ENCODE peak calls at places on chromosomes 11 and 22, in ten cellular contexts. H is spleen; N is stimulated activated CD4-positive, alpha-beta T cell treated with anti-CD3 and anti-CD28 coated beads, TNF-alpha, amount 100 ng/mL, for 4 hours; E is nephron progenitor cell; K is tibial artery; T is GDM1; R is NT2/D1; L is right lobe of liver; G is cardiac fibroblast; M is NCI-H1105. C is an unnamed sample.

GRCh38 chr22:46791201-46791731 is 28.8 kb downstream of the TBC1D22A start:
- DNase-seq in M (no peak), T (no peak), R (no peak), K (peak), E (no peak), L (no peak), H (peak), N (peak), G (peak), C (no peak)

GRCh38 chr11:119795231-119795630 is 66.2 kb upstream of the NECTIN1 start:
- DNase-seq in H (peak), T (no peak), R (no peak), M (no peak), E (no peak), N (no peak), G (peak), K (no peak), L (no peak), C (no peak)

GRCh38 chr11:36512016-36512415 is 1.9 kb upstream of the TRAF6 start:
- DNase-seq in M (no peak), N (no peak), H (no peak), R (no peak), G (no peak), K (no peak), L (no peak), T (no peak), E (no peak), C (no peak)

GRCh38 chr11:8063319-8063718 is 17.7 kb upstream of the TUB start:
- DNase-seq in M (no peak), G (peak), L (no peak), N (no peak), T (no peak), H (no peak), R (no peak), K (peak), E (no peak), C (no peak)

GRCh38 chr11:100955318-100955717 is 174.3 kb downstream of the PGR start:
- DNase-seq in N (no peak), G (no peak), L (no peak), R (no peak), E (no peak), T (no peak), H (no peak), K (no peak), M (no peak), C (no peak)

GRCh38 chr11:18981897-18982296 is 42.7 kb upstream of the MRGPRX1 start:
- DNase-seq in K (no peak), H (no peak), G (no peak), N (no peak), T (no peak), M (no peak), L (no peak), E (no peak), R (no peak), C (no peak)

GRCh38 chr11:133821776-133822175 is 23.5 kb downstream of the SPATA19 start:
- DNase-seq in H (no peak), M (peak), L (peak), R (peak), E (peak), N (no peak), T (peak), G (peak), K (no peak), C (peak)

GRCh38 chr11:75475767-75476650 is 43.0 kb upstream of the KLHL35 start:
- DNase-seq in E (no peak), G (peak), H (peak), L (no peak), K (peak), T (peak), R (no peak), N (no peak), M (no peak), C (no peak)

GRCh38 chr11:118928870-118929495 is 3.3 kb upstream of the BCL9L start:
- DNase-seq in E (peak), L (peak), T (peak), N (no peak), M (peak), G (peak), H (peak), K (peak), R (no peak), C (no peak)

GRCh38 chr11:69915151-69915500 is 95.9 kb upstream of the FGF3 start:
- DNase-seq in L (no peak), K (no peak), E (no peak), R (no peak), N (no peak), T (no peak), M (no peak), H (no peak), G (no peak), C (no peak)

GRCh38 chr22:36104988-36105387 is 55.6 kb downstream of the APOL3 start:
- DNase-seq in T (no peak), L (no peak), M (no peak), G (no peak), K (no peak), N (no peak), H (no peak), E (no peak), R (no peak), C (no peak)

GRCh38 chr11:17224727-17225126 is 16.9 kb upstream of the PIK3C2A start:
- DNase-seq in G (peak), K (no peak), T (no peak), N (no peak), L (no peak), R (no peak), M (no peak), E (no peak), H (no peak), C (no peak)

GRCh38 chr11:48066881-48067800 is 86.8 kb downstream of the PTPRJ start:
- DNase-seq in K (no peak), E (no peak), M (no peak), N (no peak), G (no peak), R (no peak), L (no peak), T (no peak), H (peak), C (peak)

GRCh38 chr11:66192181-66192888 is 76.1 kb upstream of the RAB1B start:
- DNase-seq in N (no peak), M (no peak), K (no peak), T (no peak), E (no peak), R (no peak), H (no peak), L (no peak), G (peak), C (no peak)

GRCh38 chr11:25535462-25535861 is 796.5 kb upstream of the ANO3 start:
- DNase-seq in H (no peak), M (no peak), T (no peak), R (no peak), E (no peak), L (no peak), G (peak), N (no peak), K (peak), C (no peak)

GRCh38 chr11:117193130-117194020 is 5.8 kb upstream of the TAGLN start:
- DNase-seq in E (no peak), G (no peak), L (no peak), H (no peak), M (no peak), N (no peak), T (no peak), K (no peak), R (no peak), C (no peak)

GRCh38 chr11:134014502-134014901 is 54.4 kb upstream of the JAM3 start:
- DNase-seq in G (peak), E (no peak), K (no peak), T (no peak), L (no peak), H (no peak), M (peak), N (no peak), R (no peak), C (peak)

GRCh38 chr11:73225001-73225686 is 7.1 kb downstream of the P2RY2 start:
- DNase-seq in M (no peak), K (no peak), G (no peak), N (no peak), R (no peak), E (no peak), H (peak), T (no peak), L (no peak), C (no peak)